ENCODE peak calls at places on chromosome 1, in five cellular contexts. E is GM12892; K is HEK293T; W is AG08396; Y is activated naive CD4-positive, alpha-beta T cell. M is an unnamed sample.

GRCh38 chr1:182595641-182596240 is 6.7 kb upstream of the RNASEL start:
- DNase-seq in E (no peak), K (peak), W (peak), Y (peak), M (no peak)

GRCh38 chr1:93061895-93062792 is 16.9 kb upstream of the MTF2 start:
- DNase-seq in E (no peak), K (peak), W (peak), Y (no peak), M (peak)

GRCh38 chr1:110138956-110139355 is 11.3 kb upstream of the SLC6A17 start:
- DNase-seq in E (no peak), K (no peak), W (no peak), Y (no peak), M (no peak)

GRCh38 chr1:225911207-225912130 is 12.6 kb downstream of the PYCR2 start:
- DNase-seq in E (peak), K (no peak), W (peak), Y (peak), M (no peak)

GRCh38 chr1:59015708-59016107 is 231.9 kb upstream of the JUN start:
- DNase-seq in E (no peak), K (no peak), W (peak), Y (no peak), M (peak)

GRCh38 chr1:48920741-48921330 is 144.1 kb upstream of the BEND5 start:
- DNase-seq in E (no peak), K (no peak), W (no peak), Y (no peak), M (no peak)

GRCh38 chr1:201126463-201126831 is 537 bp downstream of the ASCL5 start:
- DNase-seq in E (no peak), K (no peak), W (no peak), Y (no peak), M (no peak)

GRCh38 chr1:204975568-204976235 is 67.3 kb upstream of the CNTN2 start:
- DNase-seq in E (peak), K (peak), W (peak), Y (no peak), M (no peak)

GRCh38 chr1:108830119-108831008 is 26.5 kb downstream of the AKNAD1 start:
- DNase-seq in E (no peak), K (no peak), W (peak), Y (no peak), M (peak)

GRCh38 chr1:9439074-9439761 is 100.0 kb upstream of the SLC25A33 start:
- DNase-seq in E (no peak), K (no peak), W (no peak), Y (no peak), M (no peak)

GRCh38 chr1:236388332-236388731 is 5.8 kb upstream of the EDARADD start:
- DNase-seq in E (no peak), K (no peak), W (no peak), Y (no peak), M (no peak)

GRCh38 chr1:245211035-245211749 is 56.4 kb downstream of the KIF26B start:
- DNase-seq in E (no peak), K (no peak), W (no peak), Y (no peak), M (no peak)

GRCh38 chr1:182549346-182549745 is 39.7 kb downstream of the RNASEL start:
- DNase-seq in E (no peak), K (no peak), W (no peak), Y (no peak), M (no peak)

GRCh38 chr1:116260621-116261020 is 112.4 kb upstream of the ATP1A1 start:
- DNase-seq in E (no peak), K (no peak), W (no peak), Y (no peak), M (no peak)

GRCh38 chr1:15195420-15196052 is 42.0 kb downstream of the TMEM51 start:
- DNase-seq in E (no peak), K (no peak), W (no peak), Y (no peak), M (no peak)

GRCh38 chr1:116019653-116020253 is 43.4 kb downstream of the SLC22A15 start:
- DNase-seq in E (no peak), K (no peak), W (no peak), Y (no peak), M (no peak)